ENCODE peak calls at places on chromosomes 16 and 17, in five cellular contexts. B is Panc1, G is tibial artery, Y is aorta, Q is H1. V is an unnamed sample.

GRCh38 chr16:30069575-30070462 is 4.3 kb downstream of the ALDOA start:
- DNase-seq in B (no peak), G (no peak), Y (peak; percentile 68), Q (no peak), V (peak; percentile 56)

GRCh38 chr17:13759936-13760335 is 158.2 kb upstream of the HS3ST3A1 start:
- DNase-seq in Q (no peak), Y (no peak), B (no peak), G (no peak), V (no peak)

GRCh38 chr17:60170835-60171752 is 21.3 kb downstream of the CA4 start:
- DNase-seq in Y (no peak), B (no peak), Q (no peak), G (no peak), V (peak; percentile 53)

GRCh38 chr17:56185905-56186783 is 32.9 kb downstream of the ANKFN1 start:
- DNase-seq in B (no peak), Y (no peak), Q (no peak), G (no peak), V (no peak)

GRCh38 chr17:6413073-6413472 is 21.8 kb downstream of the AIPL1 start:
- DNase-seq in G (no peak), B (peak; percentile 27), Y (no peak), Q (no peak), V (no peak)

GRCh38 chr17:70629902-70630301 is 460.6 kb downstream of the KCNJ2 start:
- DNase-seq in Y (no peak), G (no peak), Q (no peak), B (no peak), V (no peak)

GRCh38 chr17:42276359-42276608 is at the start of gene STAT5B:
- DNase-seq in G (peak; percentile 62), B (no peak), Q (peak; percentile 78), Y (peak; percentile 91), V (peak; percentile 41)

GRCh38 chr17:35666070-35666469 is 65.4 kb upstream of the RASL10B start:
- DNase-seq in Y (no peak), B (no peak), G (no peak), Q (no peak), V (no peak)

GRCh38 chr17:27669850-27670249 is 38.9 kb downstream of the LGALS9 start:
- DNase-seq in B (no peak), Q (no peak), G (no peak), Y (no peak), V (no peak)

GRCh38 chr17:7887038-7887481 is 1.5 kb upstream of the CHD3 start:
- DNase-seq in B (no peak), Y (no peak), Q (no peak), G (no peak), V (no peak)

GRCh38 chr17:50684612-50685333 is 22.9 kb downstream of the ANKRD40 start:
- DNase-seq in Y (no peak), Q (no peak), B (no peak), G (no peak), V (no peak)

DNA sequence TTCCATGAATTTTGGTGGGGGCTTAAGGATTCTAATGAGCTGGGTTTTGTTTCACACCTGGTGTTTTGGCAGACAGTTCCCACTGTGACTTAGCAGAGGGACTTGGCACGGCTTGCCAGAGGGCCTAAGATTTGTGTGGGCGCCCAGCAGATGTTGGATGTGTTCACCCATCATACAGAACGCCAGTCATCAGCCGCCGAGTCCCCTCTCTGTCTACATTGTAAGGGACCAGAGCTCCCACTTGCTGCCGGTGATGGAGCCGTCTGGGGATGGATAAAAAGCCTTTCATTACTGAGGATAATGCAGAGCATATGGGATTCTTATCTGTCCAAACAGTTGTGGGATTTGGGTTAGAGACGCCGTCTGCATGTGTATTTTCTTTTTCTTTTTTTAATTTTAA is 12.8 kb downstream of the RBFOX1 start:
- DNase-seq in G (no peak), B (no peak), Q (no peak), Y (no peak), V (no peak)
- H3K27ac ChIP-seq in G (no peak overlapping the region), B (no peak overlapping the region), Q (no peak overlapping the region), Y (no peak overlapping the region), V (no peak overlapping the region)

GRCh38 chr17:48907713-48908046 is 527 bp upstream of the UBE2Z start:
- DNase-seq in Y (no peak), G (no peak), B (no peak), Q (no peak), V (no peak)

GRCh38 chr17:48905987-48906515 is 2.2 kb upstream of the UBE2Z start:
- DNase-seq in Y (no peak), G (no peak), B (no peak), Q (no peak), V (no peak)

GRCh38 chr17:48901241-48901640 is 7.0 kb upstream of the UBE2Z start:
- DNase-seq in Y (peak; percentile 24), B (no peak), G (no peak), Q (no peak), V (no peak)

GRCh38 chr17:48903401-48903800 is 4.8 kb upstream of the UBE2Z start:
- DNase-seq in Q (no peak), B (no peak), G (no peak), Y (peak; percentile 3), V (no peak)

GRCh38 chr17:48904428-48904827 is 3.8 kb upstream of the UBE2Z start:
- DNase-seq in Q (no peak), Y (peak; percentile 1), B (no peak), G (no peak), V (no peak)
- H3K27ac ChIP-seq in Q (no peak overlapping the region), Y (no peak overlapping the region), B (no peak overlapping the region), G (no peak overlapping the region), V (no peak overlapping the region)

GRCh38 chr16:67283826-67284555 is 4.7 kb downstream of the PLEKHG4 start:
- DNase-seq in B (no peak), Y (peak; percentile 72), G (no peak), Q (no peak), V (no peak)
- H3K27ac ChIP-seq in B (no peak overlapping the region), Y (no peak overlapping the region), G (no peak overlapping the region), Q (no peak overlapping the region), V (no peak overlapping the region)

GRCh38 chr17:17180141-17180603 is 26.0 kb downstream of the PLD6 start:
- DNase-seq in B (no peak), Q (no peak), Y (no peak), G (no peak), V (no peak)
- H3K27ac ChIP-seq in B (no peak overlapping the region), Q (no peak overlapping the region), Y (no peak overlapping the region), G (peak overlapping the region; percentile 61), V (no peak overlapping the region)

GRCh38 chr16:57240872-57241271 is 4.2 kb upstream of the ARL2BP start:
- DNase-seq in B (no peak), G (no peak), Q (no peak), Y (no peak), V (no peak)
- H3K27ac ChIP-seq in B (no peak overlapping the region), G (no peak overlapping the region), Q (no peak overlapping the region), Y (no peak overlapping the region), V (no peak overlapping the region)

GRCh38 chr16:87722590-87723223 is 43.1 kb downstream of the KLHDC4 start:
- DNase-seq in Q (no peak), G (no peak), Y (no peak), B (no peak), V (no peak)
- H3K27ac ChIP-seq in Q (peak overlapping the region; percentile 42), G (no peak overlapping the region), Y (no peak overlapping the region), B (no peak overlapping the region), V (no peak overlapping the region)

GRCh38 chr16:20611975-20612471 is 35.9 kb upstream of the ACSM2B start:
- DNase-seq in Y (peak; percentile 85), Q (no peak), G (peak; percentile 44), B (no peak), V (peak; percentile 29)
- H3K27ac ChIP-seq in Y (peak overlapping the region; percentile 87), Q (no peak overlapping the region), G (peak overlapping the region; percentile 94), B (no peak overlapping the region), V (no peak overlapping the region)

GRCh38 chr16:68969338-68969737 is 126.0 kb downstream of the TANGO6 start:
- DNase-seq in Q (no peak), G (no peak), Y (no peak), B (no peak), V (no peak)

GRCh38 chr16:68973611-68974120 is 130.3 kb downstream of the TANGO6 start:
- DNase-seq in B (no peak), Q (no peak), Y (no peak), G (no peak), V (no peak)

GRCh38 chr16:68972008-68972407 is 128.7 kb downstream of the TANGO6 start:
- DNase-seq in G (no peak), Y (no peak), B (no peak), Q (peak; percentile 59), V (no peak)

GRCh38 chr16:68978303-68978954 is 127.0 kb upstream of the HAS3 start:
- DNase-seq in G (no peak), Q (no peak), B (no peak), Y (no peak), V (no peak)

DNA sequence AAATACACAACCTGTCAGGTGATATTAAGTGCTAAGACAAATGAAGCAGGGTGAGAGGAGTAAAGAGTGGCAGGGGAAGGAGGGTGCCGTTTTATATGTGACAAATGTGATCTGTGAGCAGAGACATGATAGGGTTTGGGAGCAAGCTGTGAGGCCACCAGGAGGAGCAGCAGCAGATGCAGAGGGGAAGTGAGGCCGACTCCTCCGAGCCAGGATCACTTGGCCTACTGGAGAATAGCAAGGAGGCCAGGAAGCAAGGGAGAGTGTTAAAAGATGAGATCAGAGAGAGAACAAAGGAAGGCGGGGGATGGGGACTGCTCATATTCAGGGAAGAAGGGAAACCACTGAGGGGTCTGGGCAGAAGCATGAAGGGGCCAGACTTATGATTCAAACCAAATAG is 129.4 kb downstream of the TANGO6 start:
- DNase-seq in G (no peak), Y (no peak), B (no peak), Q (peak; percentile 63), V (no peak)
- H3K27ac ChIP-seq in G (no peak overlapping the region), Y (no peak overlapping the region), B (no peak overlapping the region), Q (no peak overlapping the region), V (no peak overlapping the region)

GRCh38 chr17:47239663-47240374 is 13.8 kb upstream of the ITGB3 start:
- DNase-seq in B (peak; percentile 87), G (peak; percentile 93), Y (peak; percentile 92), Q (no peak), V (peak; percentile 43)
- H3K27ac ChIP-seq in B (peak overlapping the region; percentile 26), G (peak overlapping the region; percentile 77), Y (peak overlapping the region; percentile 73), Q (no peak overlapping the region), V (peak overlapping the region; percentile 59)

V was measured in substantia nigra.